ENCODE peak calls at places on chromosomes 12 and 14, in five cellular contexts. R is IMR-90, Y is neural progenitor cell, F is A549, U is GM12878. K is an unnamed sample.

GRCh38 chr14:102232348-102232625 is 72.7 kb downstream of the MOK start:
- DNase-seq in Y (no peak), R (no peak), U (no peak), F (no peak), K (no peak)

GRCh38 chr12:122187466-122187865 is 4.5 kb downstream of the LRRC43 start:
- DNase-seq in F (no peak), U (no peak), R (no peak), Y (no peak), K (no peak)

GRCh38 chr12:59382678-59383425 is 213.0 kb upstream of the SLC16A7 start:
- DNase-seq in R (no peak), Y (no peak), F (no peak), U (no peak), K (no peak)

GRCh38 chr12:17577405-17577804 is 512.6 kb downstream of the RERGL start:
- DNase-seq in U (no peak), R (no peak), F (no peak), Y (no peak), K (no peak)

GRCh38 chr14:20679907-20680306 is 4.5 kb upstream of the RNASE4 start:
- DNase-seq in U (no peak), R (peak), F (peak), Y (peak), K (no peak)

GRCh38 chr12:56836317-56836716 is 73.2 kb downstream of the HSD17B6 start:
- DNase-seq in Y (no peak), R (no peak), U (no peak), F (no peak), K (peak)

GRCh38 chr12:76768566-76768965 is 4.7 kb downstream of the ZDHHC17 start:
- DNase-seq in Y (no peak), U (no peak), F (no peak), R (peak), K (no peak)

GRCh38 chr14:20659813-20660395 is 18.4 kb upstream of the OR6S1 start:
- DNase-seq in Y (no peak), R (no peak), U (no peak), F (no peak), K (no peak)

GRCh38 chr14:20697273-20698017 is 8.9 kb downstream of the ANG start:
- DNase-seq in F (peak), R (peak), Y (peak), U (no peak), K (peak)

GRCh38 chr14:91063119-91063518 is 2.7 kb upstream of the RPS6KA5 start:
- DNase-seq in R (no peak), Y (no peak), U (peak), F (no peak), K (peak)

GRCh38 chr12:8948711-8949524 is 527 bp downstream of the M6PR start:
- DNase-seq in R (peak), U (no peak), F (peak), Y (peak), K (peak)

GRCh38 chr12:52756281-52756960 is 20.7 kb downstream of the KRT76 start:
- DNase-seq in F (no peak), R (no peak), U (no peak), Y (no peak), K (no peak)

GRCh38 chr12:67797316-67797741 is 148.8 kb downstream of the DYRK2 start:
- DNase-seq in F (no peak), R (peak), Y (no peak), U (no peak), K (no peak)

GRCh38 chr12:8465597-8465996 is 9.8 kb downstream of the CLEC6A start:
- DNase-seq in U (no peak), R (no peak), F (no peak), Y (no peak), K (no peak)

GRCh38 chr12:109291531-109292341 is 17.3 kb downstream of the FOXN4 start:
- DNase-seq in F (no peak), Y (peak), U (no peak), R (no peak), K (no peak)

GRCh38 chr12:34297790-34298164 is 275.5 kb downstream of the ALG10 start:
- DNase-seq in Y (no peak), F (no peak), R (no peak), U (no peak), K (no peak)

GRCh38 chr14:56659964-56660551 is 80.5 kb downstream of the TMEM260 start:
- DNase-seq in U (no peak), Y (peak), F (peak), R (peak), K (no peak)

GRCh38 chr12:242496-242895 is 20.1 kb downstream of the SLC6A13 start:
- DNase-seq in R (no peak), Y (no peak), U (no peak), F (no peak), K (no peak)

GRCh38 chr12:47547077-47547476 is 158.8 kb downstream of the RPAP3 start:
- DNase-seq in Y (peak), F (no peak), R (peak), U (no peak), K (no peak)

GRCh38 chr14:100773331-100774163 is 46.9 kb downstream of the DLK1 start:
- DNase-seq in U (no peak), Y (no peak), R (no peak), F (no peak), K (no peak)

GRCh38 chr14:93116676-93117200 is 1.0 kb upstream of the ITPK1 start:
- DNase-seq in Y (no peak), F (no peak), R (no peak), U (no peak), K (no peak)

GRCh38 chr14:24013654-24014514 is 25.2 kb downstream of the DHRS4L2 start:
- DNase-seq in R (peak), Y (peak), U (peak), F (peak), K (peak)

GRCh38 chr12:105487961-105488360 is 157.5 kb downstream of the C12orf75 start:
- DNase-seq in F (no peak), Y (no peak), R (no peak), U (no peak), K (no peak)

GRCh38 chr14:99684356-99684952 is 356 bp downstream of the CYP46A1 start:
- DNase-seq in U (no peak), F (no peak), Y (no peak), R (peak), K (peak)

GRCh38 chr14:77498120-77498979 is at the start of gene ISM2:
- DNase-seq in Y (peak), R (peak), U (no peak), F (peak), K (no peak)

GRCh38 chr12:98399532-98399931 is 115.9 kb upstream of the TMPO start:
- DNase-seq in R (peak), Y (peak), F (peak), U (no peak), K (peak)

GRCh38 chr12:72491399-72491798 is 219.2 kb downstream of the TRHDE start:
- DNase-seq in R (peak), F (no peak), U (no peak), Y (no peak), K (no peak)

DNA sequence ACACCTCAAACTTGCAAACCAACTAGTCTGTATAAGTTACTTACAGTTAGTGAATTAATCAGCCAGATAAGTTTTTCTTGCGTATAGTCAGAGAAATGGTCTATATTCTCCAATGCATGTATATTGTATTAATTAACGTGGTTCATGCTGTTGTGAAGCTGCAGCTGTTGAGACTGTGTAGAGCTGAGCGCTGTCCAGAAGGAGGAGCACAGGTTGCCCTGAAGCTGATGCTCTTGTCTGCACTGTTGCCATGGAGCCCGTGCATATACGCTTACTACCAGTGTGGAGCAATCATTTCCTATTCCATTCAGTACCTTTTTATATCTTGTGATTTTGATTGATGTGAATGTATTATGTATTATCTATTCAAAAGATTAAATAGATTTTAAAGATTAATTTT is 74.3 kb upstream of the ARID2 start:
- DNase-seq in Y (peak), U (no peak), R (peak), F (no peak), K (peak)
- TF ChIP-seq CTCF in Y (no peak), U (no peak), R (no peak), F (no peak), K (peak)

DNA sequence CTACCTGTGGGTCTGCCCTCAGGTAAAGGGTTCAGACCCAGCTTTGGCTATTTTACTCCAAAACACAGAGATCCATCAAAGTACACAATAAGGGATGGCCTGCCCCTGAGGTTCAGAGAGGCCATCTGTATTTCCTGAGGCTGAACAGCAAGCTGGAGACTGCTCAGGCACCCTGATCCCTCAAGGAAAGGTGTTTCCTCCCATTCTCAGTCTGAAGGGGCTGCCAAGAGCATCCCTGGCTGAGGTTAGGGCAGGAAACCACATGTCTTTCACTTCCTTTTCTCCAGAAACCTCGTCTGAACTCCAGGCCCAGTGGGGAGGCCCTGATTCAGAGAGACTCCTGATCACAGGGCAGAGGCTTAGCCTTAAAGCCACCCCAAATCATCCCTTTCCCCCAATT is 1.5 kb downstream of the RILPL1 start:
- DNase-seq in U (peak), F (no peak), Y (no peak), R (peak), K (peak)
- H3K4me2 ChIP-seq in U (peak), F (peak), Y (peak), R (peak), K (peak)

GRCh38 chr14:36099619-36100018 is 76.9 kb downstream of the PTCSC3 start:
- DNase-seq in U (no peak), Y (no peak), R (no peak), F (no peak), K (no peak)

DNA sequence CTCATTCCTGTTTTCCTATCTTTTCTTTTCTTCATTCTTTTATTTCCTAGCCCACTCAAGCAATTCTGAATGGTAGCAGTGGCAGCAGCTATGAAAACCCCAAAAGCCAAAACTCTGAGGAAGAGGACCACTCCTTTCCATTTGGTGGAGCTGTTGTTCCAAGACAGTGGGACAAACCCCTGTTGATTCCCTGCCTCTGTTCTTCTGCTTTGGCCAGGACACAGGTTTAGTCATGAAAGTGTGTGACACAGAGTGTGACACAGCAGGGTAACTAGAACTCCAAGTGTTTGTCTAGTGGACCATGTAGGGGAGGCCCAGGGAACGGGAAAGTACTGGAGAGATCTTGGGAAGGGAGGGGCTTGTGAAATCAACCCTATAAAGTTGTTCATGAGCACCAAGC is 71.1 kb downstream of the PTCSC3 start:
- DNase-seq in R (no peak), Y (peak), U (no peak), F (no peak), K (no peak)
- TF ChIP-seq CTCF in R (peak), Y (peak), U (peak), F (no peak), K (peak)

DNA sequence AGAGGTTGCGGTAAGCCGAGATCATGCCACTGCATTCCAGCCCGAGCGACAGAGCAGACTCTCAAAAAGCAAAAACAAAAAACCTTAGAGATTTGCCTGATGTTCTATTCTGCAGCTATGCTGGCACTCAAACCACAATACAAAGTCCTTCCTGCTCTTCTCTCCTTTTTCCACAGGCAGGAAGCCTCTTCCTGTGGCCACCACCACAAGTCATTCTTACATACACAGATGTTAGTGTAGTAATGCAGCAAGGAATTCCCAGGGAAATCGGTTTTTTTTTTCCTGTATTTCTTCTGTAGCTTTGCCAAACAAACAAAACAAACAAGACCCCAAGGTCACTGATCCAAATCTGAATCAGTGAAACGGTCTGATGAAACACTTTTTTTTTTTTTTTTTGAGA is 104.3 kb downstream of the FIGNL2 start:
- DNase-seq in R (peak), Y (no peak), U (no peak), F (no peak), K (no peak)
- H3K4me2 ChIP-seq in R (no peak), Y (no peak), U (no peak), F (no peak), K (no peak)

DNA sequence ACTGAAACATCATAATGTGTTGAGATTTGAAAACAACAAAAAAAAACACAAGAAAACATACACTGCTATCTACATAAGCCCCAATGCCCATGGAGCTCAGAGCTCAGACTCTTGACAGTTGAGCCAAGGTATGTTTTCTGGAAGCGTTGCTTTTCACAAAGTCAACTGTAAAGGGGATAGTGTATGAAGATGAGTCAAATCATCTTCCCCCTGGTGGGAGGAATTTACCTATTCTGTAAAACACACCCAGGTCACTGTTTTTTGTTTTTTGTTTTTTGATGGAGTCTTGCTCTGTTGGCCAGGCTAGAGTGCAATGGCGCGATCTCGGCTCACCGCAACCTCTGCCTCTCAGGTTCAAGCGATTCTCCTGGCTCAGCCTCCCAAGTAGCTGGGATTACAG is 361.4 kb upstream of the DIO2 start:
- DNase-seq in R (no peak), F (no peak), U (no peak), Y (no peak), K (no peak)
- TF ChIP-seq CTCF in R (no peak), F (no peak), U (no peak), Y (no peak), K (no peak)

GRCh38 chr12:49671051-49671765 is 36.0 kb downstream of the FMNL3 start:
- DNase-seq in F (no peak), R (no peak), U (no peak), Y (no peak), K (peak)
- H3K4me2 ChIP-seq in F (no peak), R (no peak), U (peak), Y (no peak), K (peak)

DNA sequence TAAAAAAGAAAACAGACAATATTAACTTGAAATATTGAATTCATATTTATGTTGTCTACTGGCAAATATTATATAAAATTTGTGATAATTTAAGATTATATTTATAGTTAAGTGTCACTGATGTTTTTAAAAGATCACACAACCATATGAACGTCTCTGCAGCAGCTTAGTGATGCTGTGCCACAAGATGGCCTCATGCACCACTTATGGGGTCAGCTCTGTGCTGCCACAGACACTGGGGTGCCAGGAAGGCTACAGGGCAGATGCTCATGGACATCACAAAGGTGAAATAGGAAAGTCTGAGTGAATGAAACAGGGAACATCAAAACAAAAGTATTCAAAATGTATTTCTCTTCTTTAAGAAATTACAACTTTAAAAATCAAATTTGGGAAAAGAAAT is 13.1 kb downstream of the ATXN3 start:
- DNase-seq in U (no peak), R (no peak), F (no peak), Y (peak), K (no peak)
- TF ChIP-seq CTCF in U (peak), R (peak), F (peak), Y (peak), K (peak)

DNA sequence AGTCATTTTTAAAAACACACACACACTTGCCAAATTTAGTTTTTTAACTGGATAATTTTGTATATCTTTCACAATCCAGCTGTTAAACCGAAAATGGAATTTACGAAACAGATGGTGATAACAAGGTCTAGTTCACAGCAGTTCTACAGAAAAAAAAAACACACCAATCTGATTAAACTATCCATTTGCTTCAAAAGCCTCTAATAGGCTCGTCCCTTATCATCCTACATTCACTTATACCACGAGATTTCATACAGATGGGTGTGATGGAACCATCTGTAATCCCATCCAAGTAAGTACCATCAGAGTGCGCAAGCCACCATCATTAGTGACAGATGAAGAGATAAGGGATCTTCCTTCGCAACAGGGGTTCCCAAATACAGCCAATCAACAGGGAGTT is 20.1 kb downstream of the GCH1 start:
- DNase-seq in Y (no peak), R (no peak), U (no peak), F (no peak), K (no peak)
- H3K4me2 ChIP-seq in Y (no peak), R (no peak), U (no peak), F (no peak), K (peak)

GRCh38 chr12:10491766-10492165 is 13.9 kb upstream of the EIF2S3B start:
- DNase-seq in U (no peak), Y (no peak), F (no peak), R (no peak), K (no peak)
- TF ChIP-seq CTCF in U (no peak), Y (no peak), F (no peak), R (no peak), K (no peak)

K was measured in DND-41.